ENCODE peak calls at places on chromosomes 13 and 19, in six cellular contexts. One of them, this sample, is unnamed.

GRCh38 chr13:40961826-40962225 is 57.3 kb downstream of the ELF1 start:
- DNase-seq in H1: no peak
- DNase-seq in mesenchymal stem cell: no peak
- DNase-seq in IMR-90: no peak
- DNase-seq in H9: no peak
- DNase-seq in neuronal stem cell: no peak
- DNase-seq in this sample: no peak

GRCh38 chr19:13797870-13798269 is 2.6 kb downstream of the ZSWIM4 start:
- DNase-seq in mesenchymal stem cell: no peak
- DNase-seq in H1: no peak
- DNase-seq in neuronal stem cell: no peak
- DNase-seq in H9: no peak
- DNase-seq in IMR-90: peak; percentile 71
- DNase-seq in this sample: no peak

GRCh38 chr19:3452456-3453068 is 27.8 kb downstream of the SMIM24 start:
- DNase-seq in neuronal stem cell: no peak
- DNase-seq in H1: no peak
- DNase-seq in IMR-90: no peak
- DNase-seq in mesenchymal stem cell: no peak
- DNase-seq in H9: no peak
- DNase-seq in this sample: no peak

GRCh38 chr19:42122691-42123607 is 9.3 kb downstream of the POU2F2 start:
- DNase-seq in mesenchymal stem cell: no peak
- DNase-seq in neuronal stem cell: no peak
- DNase-seq in IMR-90: no peak
- DNase-seq in H9: no peak
- DNase-seq in H1: no peak
- DNase-seq in this sample: no peak

GRCh38 chr19:47537493-47537892 is 22.6 kb upstream of the NAPA start:
- DNase-seq in H1: no peak
- DNase-seq in mesenchymal stem cell: no peak
- DNase-seq in H9: no peak
- DNase-seq in neuronal stem cell: no peak
- DNase-seq in IMR-90: no peak
- DNase-seq in this sample: no peak

GRCh38 chr13:66659291-66660012 is 570.7 kb downstream of the PCDH9 start:
- DNase-seq in neuronal stem cell: no peak
- DNase-seq in H1: no peak
- DNase-seq in H9: no peak
- DNase-seq in IMR-90: no peak
- DNase-seq in mesenchymal stem cell: peak; percentile 46
- DNase-seq in this sample: no peak

GRCh38 chr19:29454109-29454508 is 71.7 kb upstream of the VSTM2B start:
- DNase-seq in mesenchymal stem cell: no peak
- DNase-seq in H9: no peak
- DNase-seq in IMR-90: no peak
- DNase-seq in H1: no peak
- DNase-seq in neuronal stem cell: no peak
- DNase-seq in this sample: no peak

GRCh38 chr13:52827839-52828238 is 20.6 kb downstream of the PCDH8 start:
- DNase-seq in neuronal stem cell: no peak
- DNase-seq in IMR-90: no peak
- DNase-seq in H9: no peak
- DNase-seq in H1: no peak
- DNase-seq in mesenchymal stem cell: no peak
- DNase-seq in this sample: no peak

GRCh38 chr13:51999525-51999924 is 11.7 kb downstream of the ATP7B start:
- DNase-seq in H1: no peak
- DNase-seq in neuronal stem cell: no peak
- DNase-seq in mesenchymal stem cell: no peak
- DNase-seq in IMR-90: peak; percentile 25
- DNase-seq in H9: no peak
- DNase-seq in this sample: no peak

GRCh38 chr19:56294557-56294956 is 20.1 kb downstream of the ZSCAN5A start:
- DNase-seq in H1: no peak
- DNase-seq in IMR-90: peak; percentile 15
- DNase-seq in mesenchymal stem cell: no peak
- DNase-seq in H9: no peak
- DNase-seq in neuronal stem cell: no peak
- DNase-seq in this sample: no peak

GRCh38 chr19:8501968-8502367 is 472 bp downstream of the PRAM1 start:
- DNase-seq in mesenchymal stem cell: no peak
- DNase-seq in H1: no peak
- DNase-seq in IMR-90: no peak
- DNase-seq in neuronal stem cell: no peak
- DNase-seq in H9: no peak
- DNase-seq in this sample: no peak

GRCh38 chr19:35295792-35296462 is 4.0 kb downstream of the MAG start:
- DNase-seq in mesenchymal stem cell: no peak
- DNase-seq in H9: peak; percentile 62
- DNase-seq in neuronal stem cell: no peak
- DNase-seq in IMR-90: no peak
- DNase-seq in H1: no peak
- DNase-seq in this sample: no peak

GRCh38 chr13:32660227-32660626 is 74.0 kb downstream of the PDS5B start:
- DNase-seq in IMR-90: no peak
- DNase-seq in mesenchymal stem cell: no peak
- DNase-seq in H9: no peak
- DNase-seq in neuronal stem cell: no peak
- DNase-seq in H1: no peak
- DNase-seq in this sample: no peak

GRCh38 chr13:108044929-108045328 is 170.4 kb downstream of the LIG4 start:
- DNase-seq in mesenchymal stem cell: no peak
- DNase-seq in IMR-90: no peak
- DNase-seq in H9: no peak
- DNase-seq in neuronal stem cell: no peak
- DNase-seq in H1: no peak
- DNase-seq in this sample: no peak

GRCh38 chr19:15316498-15316897 is 15.8 kb downstream of the BRD4 start:
- DNase-seq in mesenchymal stem cell: peak; percentile 75
- DNase-seq in neuronal stem cell: no peak
- DNase-seq in H1: no peak
- DNase-seq in H9: no peak
- DNase-seq in IMR-90: peak; percentile 80
- DNase-seq in this sample: no peak

GRCh38 chr13:42970824-42971669 is 21.0 kb downstream of the EPSTI1 start:
- DNase-seq in neuronal stem cell: peak; percentile 47
- DNase-seq in H9: peak; percentile 48
- DNase-seq in mesenchymal stem cell: peak; percentile 51
- DNase-seq in IMR-90: peak; percentile 43
- DNase-seq in H1: no peak
- DNase-seq in this sample: peak; percentile 86

GRCh38 chr13:46909037-46909436 is 12.2 kb upstream of the HTR2A start:
- DNase-seq in IMR-90: no peak
- DNase-seq in H1: no peak
- DNase-seq in H9: no peak
- DNase-seq in neuronal stem cell: no peak
- DNase-seq in mesenchymal stem cell: no peak
- DNase-seq in this sample: no peak

GRCh38 chr13:71886880-71887279 is 19.9 kb upstream of the DACH1 start:
- DNase-seq in H1: no peak
- DNase-seq in H9: no peak
- DNase-seq in mesenchymal stem cell: no peak
- DNase-seq in neuronal stem cell: no peak
- DNase-seq in IMR-90: no peak
- DNase-seq in this sample: no peak

GRCh38 chr19:48445256-48445605 is 552 bp upstream of the GRWD1 start:
- DNase-seq in neuronal stem cell: no peak
- DNase-seq in mesenchymal stem cell: peak; percentile 91
- DNase-seq in H9: peak; percentile 62
- DNase-seq in IMR-90: peak; percentile 94
- DNase-seq in H1: no peak
- DNase-seq in this sample: peak; percentile 79

GRCh38 chr13:28658539-28658795 is 463 bp upstream of the POMP start:
- DNase-seq in neuronal stem cell: no peak
- DNase-seq in mesenchymal stem cell: no peak
- DNase-seq in IMR-90: no peak
- DNase-seq in H9: no peak
- DNase-seq in H1: no peak
- DNase-seq in this sample: peak; percentile 15

GRCh38 chr13:33554919-33555791 is 262.8 kb upstream of the RFC3 start:
- DNase-seq in neuronal stem cell: no peak
- DNase-seq in H9: no peak
- DNase-seq in mesenchymal stem cell: peak; percentile 38
- DNase-seq in IMR-90: no peak
- DNase-seq in H1: no peak
- DNase-seq in this sample: no peak

GRCh38 chr13:32852568-32852967 is 163.7 kb upstream of the KL start:
- DNase-seq in IMR-90: peak; percentile 40
- DNase-seq in H1: no peak
- DNase-seq in mesenchymal stem cell: peak; percentile 22
- DNase-seq in neuronal stem cell: no peak
- DNase-seq in H9: no peak
- DNase-seq in this sample: no peak

GRCh38 chr13:71866173-71867091 is 572 bp downstream of the DACH1 start:
- DNase-seq in IMR-90: no peak
- DNase-seq in mesenchymal stem cell: peak; percentile 56
- DNase-seq in H1: no peak
- DNase-seq in neuronal stem cell: no peak
- DNase-seq in H9: peak; percentile 38
- DNase-seq in this sample: peak; percentile 29

GRCh38 chr19:17346109-17346671 is 8.8 kb downstream of the GTPBP3 start:
- DNase-seq in neuronal stem cell: peak; percentile 66
- DNase-seq in H1: peak; percentile 63
- DNase-seq in mesenchymal stem cell: peak; percentile 66
- DNase-seq in H9: peak; percentile 90
- DNase-seq in IMR-90: peak; percentile 42
- DNase-seq in this sample: peak; percentile 78

GRCh38 chr13:44710576-44710975 is 134.4 kb upstream of the TSC22D1 start:
- DNase-seq in H1: no peak
- DNase-seq in neuronal stem cell: no peak
- DNase-seq in IMR-90: peak; percentile 96
- DNase-seq in H9: no peak
- DNase-seq in mesenchymal stem cell: peak; percentile 77
- DNase-seq in this sample: peak; percentile 44

GRCh38 chr13:42762917-42763316 is 18.5 kb upstream of the FAM216B start:
- DNase-seq in H1: no peak
- DNase-seq in neuronal stem cell: no peak
- DNase-seq in mesenchymal stem cell: peak; percentile 90
- DNase-seq in IMR-90: peak; percentile 98
- DNase-seq in H9: no peak
- DNase-seq in this sample: peak; percentile 79

GRCh38 chr19:913080-913748 is at the start of gene R3HDM4:
- DNase-seq in IMR-90: peak; percentile 37
- DNase-seq in H1: no peak
- DNase-seq in mesenchymal stem cell: peak; percentile 68
- DNase-seq in H9: peak; percentile 62
- DNase-seq in neuronal stem cell: no peak
- DNase-seq in this sample: no peak

GRCh38 chr19:45781282-45782161 is 768 bp downstream of the DMPK start:
- DNase-seq in IMR-90: no peak
- DNase-seq in neuronal stem cell: no peak
- DNase-seq in H9: no peak
- DNase-seq in H1: no peak
- DNase-seq in mesenchymal stem cell: no peak
- DNase-seq in this sample: no peak
- H2BK15ac ChIP-seq in IMR-90: peak overlapping the region; percentile 74
- H2BK15ac ChIP-seq in neuronal stem cell: no peak overlapping the region
- H2BK15ac ChIP-seq in H9: no peak overlapping the region
- H2BK15ac ChIP-seq in H1: no peak overlapping the region
- H2BK15ac ChIP-seq in mesenchymal stem cell: peak overlapping the region; percentile 64
- H2BK15ac ChIP-seq in this sample: no peak overlapping the region

GRCh38 chr19:43506629-43507028 is 2.1 kb upstream of the PHLDB3 start:
- DNase-seq in neuronal stem cell: no peak
- DNase-seq in IMR-90: no peak
- DNase-seq in H9: no peak
- DNase-seq in mesenchymal stem cell: no peak
- DNase-seq in H1: no peak
- DNase-seq in this sample: no peak

GRCh38 chr19:43505941-43506340 is 1.4 kb upstream of the PHLDB3 start:
- DNase-seq in H9: no peak
- DNase-seq in mesenchymal stem cell: no peak
- DNase-seq in H1: no peak
- DNase-seq in IMR-90: no peak
- DNase-seq in neuronal stem cell: no peak
- DNase-seq in this sample: no peak

GRCh38 chr19:43505186-43505456 is 575 bp upstream of the PHLDB3 start:
- DNase-seq in neuronal stem cell: no peak
- DNase-seq in IMR-90: no peak
- DNase-seq in mesenchymal stem cell: no peak
- DNase-seq in H9: no peak
- DNase-seq in H1: no peak
- DNase-seq in this sample: no peak

GRCh38 chr19:43510713-43511112 is 6.2 kb upstream of the PHLDB3 start:
- DNase-seq in H1: no peak
- DNase-seq in H9: no peak
- DNase-seq in IMR-90: no peak
- DNase-seq in neuronal stem cell: no peak
- DNase-seq in mesenchymal stem cell: no peak
- DNase-seq in this sample: no peak

GRCh38 chr19:43507880-43508279 is 3.3 kb upstream of the PHLDB3 start:
- DNase-seq in neuronal stem cell: no peak
- DNase-seq in IMR-90: no peak
- DNase-seq in H1: no peak
- DNase-seq in mesenchymal stem cell: no peak
- DNase-seq in H9: no peak
- DNase-seq in this sample: peak; percentile 20
- H3K18ac ChIP-seq in neuronal stem cell: no peak overlapping the region
- H3K18ac ChIP-seq in IMR-90: no peak overlapping the region
- H3K18ac ChIP-seq in H1: no peak overlapping the region
- H3K18ac ChIP-seq in mesenchymal stem cell: no peak overlapping the region
- H3K18ac ChIP-seq in H9: no peak overlapping the region
- H3K18ac ChIP-seq in this sample: no peak overlapping the region

DNA sequence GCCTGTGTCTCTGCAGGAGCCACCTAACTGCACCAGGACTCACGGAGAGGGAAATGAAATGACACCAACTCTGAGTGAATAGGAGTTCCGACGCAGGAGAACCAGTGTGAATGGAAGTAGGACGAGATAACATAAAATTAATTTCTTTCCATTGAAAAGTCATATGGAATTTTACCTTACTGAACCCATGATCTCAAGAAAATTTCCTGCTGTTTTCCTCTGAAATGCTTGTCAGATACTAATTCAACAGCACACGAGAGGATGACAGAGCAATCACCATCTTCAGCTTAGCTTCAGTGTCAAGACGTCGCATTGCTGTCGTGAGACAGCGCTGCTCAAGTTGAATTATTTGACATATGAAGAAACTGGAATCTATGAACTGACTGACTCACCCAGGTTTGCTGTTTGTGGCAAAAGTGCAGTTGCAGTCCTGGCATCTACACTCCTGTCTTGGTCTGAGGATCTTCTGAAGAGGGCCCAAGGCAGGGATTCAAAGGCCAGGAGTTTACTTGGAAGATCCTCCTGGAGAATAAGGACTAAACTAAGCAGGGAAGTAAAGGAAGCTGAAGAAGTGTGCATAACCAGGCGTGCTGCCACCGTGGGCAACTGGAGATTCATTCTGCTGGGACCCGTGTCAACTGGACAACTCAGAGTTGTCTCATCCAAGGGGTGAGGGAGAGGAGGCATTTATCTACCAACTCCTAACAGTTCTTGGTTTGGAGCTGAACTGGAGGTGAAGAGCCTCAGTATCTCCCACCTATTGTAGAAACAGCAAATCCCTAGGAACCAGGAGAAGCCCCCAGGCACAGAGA is 214.4 kb upstream of the IRS2 start:
- DNase-seq in IMR-90: no peak
- DNase-seq in H1: no peak
- DNase-seq in neuronal stem cell: no peak
- DNase-seq in mesenchymal stem cell: no peak
- DNase-seq in H9: no peak
- DNase-seq in this sample: no peak
- H2AK5ac ChIP-seq in IMR-90: peak overlapping the region; percentile 89
- H2AK5ac ChIP-seq in H1: no peak overlapping the region
- H2AK5ac ChIP-seq in neuronal stem cell: no peak overlapping the region
- H2AK5ac ChIP-seq in mesenchymal stem cell: peak overlapping the region; percentile 55
- H2AK5ac ChIP-seq in H9: no peak overlapping the region
- H2AK5ac ChIP-seq in this sample: no peak overlapping the region

GRCh38 chr13:79141082-79141481 is 265.0 kb downstream of the RBM26 start:
- DNase-seq in neuronal stem cell: no peak
- DNase-seq in IMR-90: no peak
- DNase-seq in H1: no peak
- DNase-seq in mesenchymal stem cell: no peak
- DNase-seq in H9: no peak
- DNase-seq in this sample: no peak
- H2BK15ac ChIP-seq in neuronal stem cell: no peak overlapping the region
- H2BK15ac ChIP-seq in IMR-90: no peak overlapping the region
- H2BK15ac ChIP-seq in H1: no peak overlapping the region
- H2BK15ac ChIP-seq in mesenchymal stem cell: no peak overlapping the region
- H2BK15ac ChIP-seq in H9: no peak overlapping the region
- H2BK15ac ChIP-seq in this sample: no peak overlapping the region

This sample was measured in mesendoderm.